ENCODE peak calls at places on chromosomes 6 and 20, in four cellular contexts. Q is thoracic aorta, T is cardiac muscle cell, M is MM.1S. G is an unnamed sample.

GRCh38 chr20:43040427-43040826 is 149.3 kb downstream of the PTPRT start:
- DNase-seq in Q (no peak), T (no peak), M (peak), G (peak)

GRCh38 chr20:56826306-56826970 is 197.3 kb downstream of the TFAP2C start:
- DNase-seq in Q (no peak), T (peak), M (no peak), G (no peak)

GRCh38 chr20:21505810-21506530 is 7.9 kb downstream of the NKX2-2 start:
- DNase-seq in Q (no peak), T (peak), M (peak), G (peak)

GRCh38 chr6:11241154-11241792 is 8.8 kb upstream of the NEDD9 start:
- DNase-seq in Q (no peak), T (no peak), M (no peak), G (no peak)

GRCh38 chr20:42936482-42936881 is 253.2 kb downstream of the PTPRT start:
- DNase-seq in Q (no peak), T (no peak), M (no peak), G (no peak)

GRCh38 chr20:48697845-48698491 is 129.8 kb downstream of the PREX1 start:
- DNase-seq in Q (peak), T (peak), M (no peak), G (no peak)

GRCh38 chr20:37777556-37777955 is 83.7 kb downstream of the CTNNBL1 start:
- DNase-seq in Q (no peak), T (peak), M (no peak), G (no peak)

GRCh38 chr6:158909938-158910337 is 90.1 kb downstream of the RSPH3 start:
- DNase-seq in Q (no peak), T (peak), M (no peak), G (peak)

GRCh38 chr6:106084106-106084963 is 1.8 kb upstream of the PRDM1 start:
- DNase-seq in Q (no peak), T (peak), M (peak), G (peak)

GRCh38 chr6:131828946-131829345 is 21.1 kb downstream of the ENPP1 start:
- DNase-seq in Q (no peak), T (no peak), M (no peak), G (no peak)

GRCh38 chr20:43831496-43832065 is 83.1 kb upstream of the TOX2 start:
- DNase-seq in Q (no peak), T (no peak), M (no peak), G (no peak)

GRCh38 chr6:72559067-72559466 is 62.8 kb upstream of the KCNQ5 start:
- DNase-seq in Q (no peak), T (no peak), M (no peak), G (no peak)

GRCh38 chr6:1958257-1958656 is 287.1 kb downstream of the GMDS start:
- DNase-seq in Q (no peak), T (no peak), M (no peak), G (no peak)

GRCh38 chr6:110625883-110626282 is 149.5 kb upstream of the SLC22A16 start:
- DNase-seq in Q (no peak), T (peak), M (no peak), G (no peak)

DNA sequence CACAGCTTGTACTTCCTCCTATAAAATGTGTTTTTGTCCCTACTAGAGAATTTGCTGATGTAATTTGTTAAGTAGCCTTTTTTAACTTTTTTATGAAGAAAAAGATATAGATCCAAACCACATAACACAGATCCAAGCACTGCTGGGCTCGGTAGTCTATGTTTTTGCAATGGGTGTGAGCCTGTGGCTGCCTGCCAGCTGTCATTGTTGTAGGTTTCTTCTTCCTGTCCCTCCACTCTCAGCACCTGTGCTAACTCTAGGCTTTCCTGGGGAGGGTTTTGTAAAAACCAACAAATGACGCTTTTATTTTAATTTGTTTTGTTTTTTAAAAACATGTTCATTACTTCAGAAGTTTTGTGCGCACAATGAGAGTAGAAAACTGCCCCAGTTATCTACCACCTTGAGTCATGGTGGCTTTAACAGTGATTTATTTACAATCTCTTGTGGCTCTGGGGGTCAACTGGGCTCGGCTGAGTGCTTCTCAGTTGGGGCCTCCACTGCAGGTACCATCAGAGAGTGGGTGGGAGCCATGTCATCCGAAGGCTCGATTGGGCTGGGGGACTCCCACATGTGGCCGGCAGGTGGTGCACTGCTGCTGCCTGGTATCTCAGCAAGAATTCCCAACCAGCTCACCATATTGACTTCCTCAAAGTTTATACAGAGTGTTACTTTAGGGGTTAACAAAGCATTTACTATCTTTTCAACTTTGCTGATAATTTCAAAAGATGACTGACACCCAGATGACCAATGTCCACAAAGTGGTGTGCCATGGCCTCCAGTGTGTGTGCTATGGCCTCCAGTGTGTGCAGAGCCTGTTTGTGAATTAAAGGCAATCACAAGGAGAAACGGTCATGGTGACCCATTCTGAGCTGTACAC is 3.0 kb upstream of the CCR6 start:
- DNase-seq in Q (no peak), T (no peak), M (peak), G (peak)
- TF ChIP-seq CTCF in Q (no peak), T (no peak), M (peak), G (peak)

GRCh38 chr6:138520463-138520862 is 21.2 kb upstream of the NHSL1 start:
- DNase-seq in Q (no peak), T (peak), M (peak), G (peak)
- TF ChIP-seq CTCF in Q (peak), T (peak), M (peak), G (no peak)

GRCh38 chr6:53115113-53115512 is 33.5 kb downstream of the GCM1 start:
- DNase-seq in Q (no peak), T (no peak), M (no peak), G (no peak)

GRCh38 chr6:53112871-53113270 is 35.8 kb downstream of the GCM1 start:
- DNase-seq in Q (no peak), T (no peak), M (no peak), G (no peak)

GRCh38 chr6:53111865-53112264 is 36.8 kb downstream of the GCM1 start:
- DNase-seq in Q (no peak), T (no peak), M (peak), G (no peak)

GRCh38 chr6:53113742-53114141 is 34.9 kb downstream of the GCM1 start:
- DNase-seq in Q (no peak), T (no peak), M (no peak), G (no peak)

DNA sequence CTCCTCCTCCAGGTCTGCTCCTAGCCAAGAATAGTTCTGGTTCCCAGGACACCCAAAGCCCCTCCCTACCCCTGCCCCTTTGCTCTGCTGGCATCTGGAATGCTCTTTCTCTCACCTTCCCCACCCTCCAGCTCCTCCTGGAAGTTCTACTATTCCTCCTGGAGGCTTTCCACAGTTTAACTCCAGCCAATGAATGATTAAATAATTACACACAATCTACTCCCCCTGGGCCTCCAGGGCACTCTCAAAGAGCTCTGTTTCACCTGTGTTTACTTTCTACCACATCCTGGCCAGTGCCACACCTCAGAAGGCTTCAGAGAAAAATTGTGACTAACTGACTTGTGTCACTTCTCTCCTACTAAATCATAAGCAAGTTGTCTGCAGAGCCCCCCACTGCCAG is 36.2 kb downstream of the GCM1 start:
- DNase-seq in Q (no peak), T (no peak), M (peak), G (no peak)
- TF ChIP-seq CTCF in Q (no peak), T (no peak), M (no peak), G (no peak)

GRCh38 chr6:127859956-127860355 is 40.9 kb downstream of the THEMIS start:
- DNase-seq in Q (no peak), T (no peak), M (no peak), G (no peak)
- TF ChIP-seq CTCF in Q (no peak), T (no peak), M (no peak), G (no peak)

DNA sequence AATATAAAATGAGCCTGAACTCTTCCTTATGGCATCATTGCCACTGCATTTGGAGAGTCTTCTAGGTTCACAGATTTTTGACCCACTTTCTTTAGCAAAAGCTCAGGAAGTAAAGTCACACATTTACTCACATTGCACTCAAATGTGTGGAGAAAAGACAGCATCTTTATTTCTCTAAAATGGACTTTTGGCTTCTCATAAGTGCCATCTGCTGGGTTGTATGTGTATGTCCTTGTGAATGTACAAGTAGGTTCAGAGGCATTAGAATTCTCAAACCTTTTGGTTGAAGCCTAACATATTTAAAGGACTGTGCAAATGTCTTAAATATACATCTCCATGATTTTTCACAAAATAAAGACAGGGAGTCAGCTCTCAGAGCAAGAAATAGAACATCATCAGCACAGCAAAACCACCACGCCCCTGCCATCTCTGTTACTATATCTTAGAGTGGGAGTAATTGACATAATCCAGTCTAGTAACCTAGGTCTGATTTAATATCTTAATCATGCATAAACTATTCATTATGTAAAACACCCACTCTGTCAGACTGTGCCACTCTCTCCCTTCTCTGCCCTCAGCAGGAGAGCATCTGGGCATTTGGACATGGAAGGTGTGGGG is 42.2 kb upstream of the SPTLC3 start:
- DNase-seq in Q (no peak), T (peak), M (peak), G (no peak)
- TF ChIP-seq CTCF in Q (peak), T (peak), M (peak), G (no peak)

GRCh38 chr6:28866342-28867077 is 57.3 kb downstream of the TRIM27 start:
- DNase-seq in Q (no peak), T (peak), M (peak), G (peak)

GRCh38 chr6:28864321-28864923 is 59.4 kb downstream of the TRIM27 start:
- DNase-seq in Q (no peak), T (no peak), M (no peak), G (no peak)

GRCh38 chr6:28861339-28861738 is 62.4 kb downstream of the TRIM27 start:
- DNase-seq in Q (no peak), T (no peak), M (no peak), G (no peak)

GRCh38 chr6:28862077-28862476 is 61.7 kb downstream of the TRIM27 start:
- DNase-seq in Q (no peak), T (no peak), M (no peak), G (no peak)

DNA sequence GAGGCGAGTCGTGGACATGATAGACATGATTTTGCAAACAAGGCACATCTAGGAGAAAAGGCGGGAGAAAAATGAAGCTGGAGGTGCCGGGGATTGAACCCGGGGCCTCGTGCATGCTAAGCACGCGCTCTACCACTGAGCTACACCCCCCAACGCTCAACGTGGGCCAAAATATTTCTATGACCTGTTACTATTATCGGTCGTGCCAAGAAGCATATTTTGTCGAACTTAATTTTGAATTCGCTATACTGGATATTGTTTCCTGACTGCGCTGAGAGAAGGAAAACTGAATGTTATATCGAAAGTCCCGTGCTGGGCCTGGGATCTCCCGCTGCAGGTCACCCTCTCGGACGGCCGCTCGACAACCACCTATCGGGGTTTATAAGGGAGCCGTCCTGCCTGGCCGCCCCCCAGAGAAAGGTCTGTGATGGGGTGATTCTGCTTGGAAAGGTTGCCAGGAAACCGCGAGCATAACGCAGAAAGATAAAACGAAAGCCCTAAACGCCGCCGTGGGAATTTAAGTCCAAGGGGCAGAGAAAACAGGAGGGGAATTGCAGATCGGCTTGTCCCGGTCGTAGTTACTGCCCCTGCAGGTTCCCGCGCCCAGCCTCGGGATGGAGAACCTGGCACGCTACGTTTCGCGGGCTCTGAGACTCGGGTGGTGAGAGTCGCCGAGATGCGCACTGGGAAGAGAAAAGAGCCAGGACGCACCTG is 60.0 kb downstream of the TRIM27 start:
- DNase-seq in Q (peak), T (peak), M (peak), G (peak)
- TF ChIP-seq CTCF in Q (no peak), T (peak), M (no peak), G (no peak)

DNA sequence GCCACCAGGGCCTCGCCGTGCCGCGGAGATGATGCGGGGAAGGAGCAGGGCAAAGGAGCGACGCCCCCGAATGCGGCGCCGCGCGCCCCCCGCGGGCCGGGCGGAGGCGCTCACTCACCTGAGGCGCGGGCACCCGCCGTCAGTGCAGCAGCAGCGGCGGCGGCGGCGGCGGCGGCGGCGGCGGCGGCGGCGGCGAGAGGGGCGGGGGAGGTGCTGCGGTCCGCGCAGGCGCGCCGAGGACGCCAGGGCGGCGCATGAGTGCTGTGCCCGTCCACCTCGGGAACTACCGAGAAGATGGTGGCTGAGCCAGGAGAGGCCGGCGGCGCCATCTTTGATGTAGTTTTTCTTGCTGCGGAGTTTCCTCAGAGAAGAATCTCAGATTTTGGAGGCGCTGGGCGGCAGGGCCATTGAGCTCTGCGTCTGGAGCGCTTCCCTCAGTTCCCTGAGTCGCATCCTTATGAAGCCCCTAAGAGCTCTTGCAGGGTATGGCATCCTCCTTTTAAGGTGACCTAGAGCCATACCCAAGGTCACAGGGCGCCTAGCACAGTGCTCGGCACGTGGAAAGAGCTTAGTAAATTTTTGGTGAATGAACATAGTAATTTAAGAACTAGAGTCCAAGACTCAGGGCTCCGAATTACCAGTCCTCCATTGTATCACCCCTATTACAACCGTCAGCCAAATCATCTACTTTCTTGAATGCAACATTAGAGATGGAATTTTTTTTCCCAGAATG is at the start of gene NDRG3:
- DNase-seq in Q (peak), T (peak), M (peak), G (peak)
- TF ChIP-seq CTCF in Q (no peak), T (no peak), M (no peak), G (peak)

GRCh38 chr6:34243901-34244884 is 4.6 kb downstream of the SMIM29 start:
- DNase-seq in Q (peak), T (peak), M (no peak), G (no peak)
- TF ChIP-seq CTCF in Q (no peak), T (peak), M (peak), G (peak)

G was measured in GM12865.